ENCODE peak calls at places on chromosome 7, in eight cellular contexts. K is cardiac muscle cell, F is upper lobe of right lung, Q is right atrium auricular region, N is lung, B is psoas muscle, T is AG04450, S is adrenal gland. D is an unnamed sample.

GRCh38 chr7:39526676-39527075 is 39.5 kb upstream of the YAE1 start:
- DNase-seq in K (no peak), F (no peak), S (no peak), N (no peak), Q (no peak), T (no peak), B (no peak), D (no peak)

GRCh38 chr7:100102950-100103840 is 1.8 kb downstream of the AP4M1 start:
- DNase-seq in N (no peak), Q (no peak), B (no peak), T (peak), S (no peak), K (peak), F (no peak), D (no peak)

GRCh38 chr7:360454-361100 is 70.6 kb downstream of the FOXL3 start:
- DNase-seq in K (no peak), S (no peak), Q (no peak), B (peak), F (peak), T (no peak), N (no peak), D (no peak)

GRCh38 chr7:29189743-29190201 is 4.8 kb upstream of the CHN2 start:
- DNase-seq in K (peak), N (peak), F (peak), S (peak), Q (peak), T (no peak), B (peak), D (no peak)

GRCh38 chr7:132977234-132977633 is 104.7 kb downstream of the CHCHD3 start:
- DNase-seq in S (no peak), B (no peak), Q (no peak), K (peak), F (no peak), T (no peak), N (no peak), D (no peak)

GRCh38 chr7:115789901-115790300 is 240.7 kb downstream of the TFEC start:
- DNase-seq in N (no peak), K (no peak), Q (no peak), F (no peak), S (no peak), T (no peak), B (no peak), D (no peak)

GRCh38 chr7:11177793-11178192 is 204.1 kb downstream of the PHF14 start:
- DNase-seq in K (no peak), T (no peak), B (no peak), Q (no peak), F (no peak), N (no peak), S (no peak), D (no peak)

GRCh38 chr7:84981038-84981601 is 205.7 kb downstream of the SEMA3D start:
- DNase-seq in B (no peak), T (no peak), Q (no peak), K (peak), F (no peak), S (no peak), N (no peak), D (no peak)

GRCh38 chr7:48424731-48425130 is 253.5 kb downstream of the ABCA13 start:
- DNase-seq in B (no peak), S (no peak), F (no peak), N (no peak), Q (no peak), T (no peak), K (peak), D (no peak)

GRCh38 chr7:152333134-152333533 is 102.7 kb downstream of the KMT2C start:
- DNase-seq in B (no peak), F (no peak), T (no peak), K (peak), Q (no peak), N (no peak), S (no peak), D (no peak)

GRCh38 chr7:46076527-46076926 is 155.5 kb upstream of the IGFBP3 start:
- DNase-seq in F (no peak), S (no peak), Q (no peak), B (no peak), N (no peak), T (no peak), K (peak), D (no peak)

GRCh38 chr7:140966561-140967234 is 42.0 kb upstream of the BRAF start:
- DNase-seq in Q (no peak), T (no peak), B (no peak), K (no peak), N (no peak), F (no peak), S (no peak), D (no peak)

GRCh38 chr7:1276626-1277175 is 44.0 kb downstream of the UNCX start:
- DNase-seq in B (peak), K (no peak), F (no peak), N (no peak), Q (no peak), T (no peak), S (no peak), D (no peak)

GRCh38 chr7:40122940-40123254 is 11.5 kb downstream of the MPLKIP start:
- DNase-seq in B (no peak), Q (no peak), N (no peak), K (no peak), S (no peak), T (no peak), F (no peak), D (no peak)

GRCh38 chr7:106866298-106867281 is 1.5 kb downstream of the PIK3CG start:
- DNase-seq in K (no peak), N (no peak), S (no peak), B (no peak), F (no peak), T (no peak), Q (no peak), D (no peak)

GRCh38 chr7:132247995-132248618 is 328.2 kb downstream of the PLXNA4 start:
- DNase-seq in Q (no peak), K (no peak), B (no peak), N (no peak), T (no peak), S (no peak), F (no peak), D (no peak)

GRCh38 chr7:142083605-142084004 is 27.9 kb upstream of the MGAM2 start:
- DNase-seq in T (no peak), F (no peak), B (no peak), K (no peak), S (no peak), N (no peak), Q (no peak), D (no peak)

GRCh38 chr7:31028006-31028405 is 24.1 kb upstream of the ADCYAP1R1 start:
- DNase-seq in B (no peak), T (no peak), K (no peak), F (no peak), S (no peak), Q (no peak), N (no peak), D (no peak)

GRCh38 chr7:22787936-22788335 is 34.7 kb downstream of the TOMM7 start:
- DNase-seq in S (no peak), F (no peak), N (no peak), K (no peak), B (no peak), T (no peak), Q (no peak), D (no peak)

GRCh38 chr7:32068411-32068905 is 1.7 kb downstream of the PDE1C start:
- DNase-seq in B (no peak), Q (no peak), F (no peak), N (no peak), K (no peak), S (no peak), T (no peak), D (no peak)
- H3K4me3 ChIP-seq in B (no peak), Q (peak), F (peak), N (no peak), K (no peak), S (no peak), T (peak), D (no peak)

DNA sequence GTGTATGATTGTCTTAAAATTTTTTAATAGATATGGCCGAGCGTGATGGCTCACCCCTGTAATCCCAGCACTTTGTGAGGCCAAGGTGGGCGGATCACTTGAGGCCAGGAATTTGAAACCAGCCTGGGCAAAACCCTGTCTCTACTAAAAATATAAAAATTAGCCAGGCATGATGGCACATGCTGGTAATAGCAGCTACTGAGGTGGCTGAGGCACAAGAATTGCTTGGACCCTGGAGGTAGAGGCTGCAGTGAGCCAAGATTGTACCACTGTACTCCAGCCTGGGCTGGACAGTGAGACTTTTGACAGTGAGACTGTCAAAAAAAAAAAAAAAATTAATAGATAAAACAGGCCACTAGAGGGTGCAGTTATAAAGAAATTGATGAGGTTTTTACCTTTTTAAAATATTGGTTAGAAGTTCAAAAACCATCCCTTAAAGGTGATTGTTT is 20.5 kb downstream of the NOM1 start:
- DNase-seq in B (no peak), K (peak), Q (no peak), T (no peak), F (no peak), N (no peak), S (no peak), D (no peak)
- TF ChIP-seq CTCF in B (peak), K (no peak), Q (no peak), T (peak), F (peak), N (no peak), S (peak), D (peak)

DNA sequence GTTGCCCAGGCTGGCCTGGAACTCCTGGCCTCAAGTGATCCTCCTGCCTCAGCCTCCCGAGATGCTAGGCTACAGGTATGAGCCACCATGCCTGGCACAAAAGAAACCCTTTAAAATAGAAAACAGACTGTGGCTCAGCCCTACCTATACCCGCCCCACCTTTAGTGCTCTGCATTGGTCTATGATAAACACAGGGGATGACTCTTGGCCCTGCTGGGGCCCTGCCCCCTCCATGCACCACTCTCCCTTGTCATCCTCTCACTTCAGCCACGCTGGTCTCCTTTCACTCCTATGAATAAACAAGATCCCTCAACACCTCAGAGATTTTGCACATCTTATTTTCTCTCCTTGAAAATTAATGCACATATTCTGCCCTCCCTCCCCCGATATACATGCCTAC is 251.4 kb upstream of the KLF14 start:
- DNase-seq in S (no peak), T (no peak), B (no peak), F (no peak), K (no peak), N (no peak), Q (no peak), D (no peak)
- H3K4me3 ChIP-seq in S (no peak), T (no peak), B (no peak), F (no peak), K (no peak), N (no peak), Q (no peak), D (no peak)

GRCh38 chr7:127550247-127550646 is 35.1 kb downstream of the GCC1 start:
- DNase-seq in F (no peak), T (no peak), B (no peak), S (no peak), N (no peak), Q (no peak), K (no peak), D (no peak)
- TF ChIP-seq CTCF in F (no peak), T (peak), B (no peak), S (no peak), N (no peak), Q (no peak), K (peak), D (peak)

DNA sequence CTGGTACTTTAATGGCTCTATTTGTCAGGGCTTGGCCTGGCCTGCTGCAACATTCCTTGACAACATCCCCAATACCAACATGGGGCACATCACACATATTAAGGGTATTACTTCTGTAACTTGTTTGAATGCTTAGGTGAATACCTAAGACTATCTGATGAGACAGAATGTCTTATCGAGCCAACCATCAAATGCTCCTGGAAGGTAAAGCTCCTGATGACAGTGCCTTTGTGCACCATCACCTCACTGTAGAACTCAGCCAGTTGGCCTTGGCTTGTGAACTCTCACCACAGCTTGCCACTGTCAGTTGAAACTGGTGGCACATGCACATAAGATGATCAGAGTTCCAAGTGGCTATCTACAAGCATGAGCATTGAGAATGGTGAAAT is 3.7 kb upstream of the MYO1G start:
- DNase-seq in F (no peak), B (no peak), N (no peak), S (no peak), Q (no peak), K (no peak), T (no peak), D (no peak)
- H3K4me3 ChIP-seq in F (no peak), B (no peak), N (no peak), S (no peak), Q (no peak), K (no peak), T (no peak), D (no peak)

D was measured in retinal pigment epithelial cell.